ENCODE peak calls at places on chromosome 5, in four cellular contexts. Y, E, N and Q are unnamed samples.

GRCh38 chr5:82396396-82396795 is 118.2 kb upstream of the RPS23 start:
- DNase-seq in Y (no peak), E (no peak), N (no peak), Q (no peak)

GRCh38 chr5:73205309-73205708 is 32.3 kb downstream of the TMEM174 start:
- DNase-seq in Y (no peak), E (no peak), N (no peak), Q (no peak)

GRCh38 chr5:150153957-150154617 is 1.6 kb downstream of the PDGFRB start:
- DNase-seq in Y (no peak), E (no peak), N (no peak), Q (no peak)

GRCh38 chr5:135075621-135076585 is 41.9 kb upstream of the PITX1 start:
- DNase-seq in Y (no peak), E (no peak), N (no peak), Q (no peak)

GRCh38 chr5:1299511-1299850 is 4.6 kb upstream of the TERT start:
- DNase-seq in Y (no peak), E (no peak), N (no peak), Q (no peak)

GRCh38 chr5:128338649-128339048 is 199.4 kb downstream of the FBN2 start:
- DNase-seq in Y (no peak), E (no peak), N (no peak), Q (no peak)

GRCh38 chr5:14809369-14810144 is 62.0 kb downstream of the ANKH start:
- DNase-seq in Y (no peak), E (peak), N (peak), Q (peak)

GRCh38 chr5:150589791-150590601 is 50.5 kb upstream of the SYNPO start:
- DNase-seq in Y (no peak), E (no peak), N (peak), Q (no peak)

GRCh38 chr5:80959768-80960442 is at the start of gene RASGRF2:
- DNase-seq in Y (peak), E (peak), N (peak), Q (peak)

GRCh38 chr5:176596689-176597416 is 13.1 kb downstream of the GPRIN1 start:
- DNase-seq in Y (no peak), E (peak), N (peak), Q (peak)

GRCh38 chr5:149801307-149801985 is 71.3 kb downstream of the PPARGC1B start:
- DNase-seq in Y (no peak), E (no peak), N (no peak), Q (no peak)

GRCh38 chr5:125424374-125424773 is 677.9 kb upstream of the ZNF608 start:
- DNase-seq in Y (no peak), E (no peak), N (no peak), Q (no peak)